ENCODE peak calls at places on chromosomes 4 and X, in four cellular contexts. One of them, this sample, is unnamed.

GRCh38 chrX:1248381-1249061 is 20.1 kb upstream of the CSF2RA start:
- DNase-seq in HepG2: peak
- DNase-seq in endothelial cell of umbilical vein: no peak
- DNase-seq in K562: no peak
- DNase-seq in this sample: peak

GRCh38 chr4:89109841-89110540 is 1.3 kb upstream of the TIGD2 start:
- DNase-seq in HepG2: no peak
- DNase-seq in endothelial cell of umbilical vein: peak
- DNase-seq in K562: no peak
- DNase-seq in this sample: no peak

GRCh38 chrX:18883234-18883960 is 100.5 kb downstream of the PHKA2 start:
- DNase-seq in HepG2: peak
- DNase-seq in endothelial cell of umbilical vein: no peak
- DNase-seq in K562: no peak
- DNase-seq in this sample: no peak

GRCh38 chrX:16573781-16574180 is 76.2 kb upstream of the S100G start:
- DNase-seq in HepG2: no peak
- DNase-seq in endothelial cell of umbilical vein: no peak
- DNase-seq in K562: no peak
- DNase-seq in this sample: no peak

GRCh38 chr4:169397762-169398161 is 127.0 kb upstream of the SH3RF1 start:
- DNase-seq in HepG2: no peak
- DNase-seq in endothelial cell of umbilical vein: peak
- DNase-seq in K562: no peak
- DNase-seq in this sample: no peak

GRCh38 chr4:79851625-79852304 is 221.3 kb downstream of the ANTXR2 start:
- DNase-seq in HepG2: no peak
- DNase-seq in endothelial cell of umbilical vein: peak
- DNase-seq in K562: no peak
- DNase-seq in this sample: no peak

GRCh38 chr4:3371038-3371437 is 70.7 kb upstream of the HGFAC start:
- DNase-seq in HepG2: no peak
- DNase-seq in endothelial cell of umbilical vein: peak
- DNase-seq in K562: no peak
- DNase-seq in this sample: no peak

GRCh38 chr4:34619531-34620109 is 1624.7 kb downstream of the ARAP2 start:
- DNase-seq in HepG2: no peak
- DNase-seq in endothelial cell of umbilical vein: no peak
- DNase-seq in K562: no peak
- DNase-seq in this sample: no peak

GRCh38 chr4:83282049-83282535 is 2.5 kb downstream of the COQ2 start:
- DNase-seq in HepG2: peak
- DNase-seq in endothelial cell of umbilical vein: peak
- DNase-seq in K562: peak
- DNase-seq in this sample: no peak

GRCh38 chr4:187480146-187481145 is 515.1 kb upstream of the ZFP42 start:
- DNase-seq in HepG2: no peak
- DNase-seq in endothelial cell of umbilical vein: no peak
- DNase-seq in K562: no peak
- DNase-seq in this sample: no peak

GRCh38 chr4:153832720-153833287 is 43.9 kb upstream of the SFRP2 start:
- DNase-seq in HepG2: no peak
- DNase-seq in endothelial cell of umbilical vein: no peak
- DNase-seq in K562: no peak
- DNase-seq in this sample: no peak

GRCh38 chr4:3858765-3859388 is 92.7 kb downstream of the ADRA2C start:
- DNase-seq in HepG2: no peak
- DNase-seq in endothelial cell of umbilical vein: no peak
- DNase-seq in K562: no peak
- DNase-seq in this sample: no peak

GRCh38 chr4:67614186-67614585 is 55.7 kb downstream of the STAP1 start:
- DNase-seq in HepG2: no peak
- DNase-seq in endothelial cell of umbilical vein: no peak
- DNase-seq in K562: no peak
- DNase-seq in this sample: no peak

GRCh38 chr4:146567396-146567795 is 45.7 kb upstream of the SLC10A7 start:
- DNase-seq in HepG2: no peak
- DNase-seq in endothelial cell of umbilical vein: no peak
- DNase-seq in K562: no peak
- DNase-seq in this sample: no peak

GRCh38 chr4:168511780-168512467 is 15.1 kb downstream of the PALLD start:
- DNase-seq in HepG2: no peak
- DNase-seq in endothelial cell of umbilical vein: no peak
- DNase-seq in K562: no peak
- DNase-seq in this sample: no peak

GRCh38 chr4:176839656-176840055 is 46.9 kb upstream of the VEGFC start:
- DNase-seq in HepG2: no peak
- DNase-seq in endothelial cell of umbilical vein: no peak
- DNase-seq in K562: no peak
- DNase-seq in this sample: no peak

GRCh38 chr4:73891326-73891725 is 22.1 kb downstream of the CXCL1 start:
- DNase-seq in HepG2: no peak
- DNase-seq in endothelial cell of umbilical vein: no peak
- DNase-seq in K562: no peak
- DNase-seq in this sample: no peak

GRCh38 chrX:135740683-135741149 is 27.3 kb downstream of the CT45A3 start:
- DNase-seq in HepG2: peak
- DNase-seq in endothelial cell of umbilical vein: peak
- DNase-seq in K562: peak
- DNase-seq in this sample: no peak

GRCh38 chr4:109032676-109033075 is 269.8 kb downstream of the COL25A1 start:
- DNase-seq in HepG2: no peak
- DNase-seq in endothelial cell of umbilical vein: no peak
- DNase-seq in K562: no peak
- DNase-seq in this sample: no peak

GRCh38 chr4:40473578-40474388 is 138.7 kb downstream of the CHRNA9 start:
- DNase-seq in HepG2: peak
- DNase-seq in endothelial cell of umbilical vein: no peak
- DNase-seq in K562: no peak
- DNase-seq in this sample: no peak

GRCh38 chr4:162705130-162705803 is 461.4 kb downstream of the NAF1 start:
- DNase-seq in HepG2: no peak
- DNase-seq in endothelial cell of umbilical vein: no peak
- DNase-seq in K562: no peak
- DNase-seq in this sample: no peak

GRCh38 chr4:152559641-152560040 is 23.7 kb upstream of the FBXW7 start:
- DNase-seq in HepG2: no peak
- DNase-seq in endothelial cell of umbilical vein: no peak
- DNase-seq in K562: no peak
- DNase-seq in this sample: no peak

GRCh38 chr4:71785957-71786356 is 2.1 kb upstream of the GC start:
- DNase-seq in HepG2: no peak
- DNase-seq in endothelial cell of umbilical vein: no peak
- DNase-seq in K562: no peak
- DNase-seq in this sample: no peak

GRCh38 chrX:11970935-11971334 is 167.3 kb upstream of the FRMPD4 start:
- DNase-seq in HepG2: no peak
- DNase-seq in endothelial cell of umbilical vein: no peak
- DNase-seq in K562: no peak
- DNase-seq in this sample: no peak

GRCh38 chr4:151957163-151957562 is 196.4 kb upstream of the GATB start:
- DNase-seq in HepG2: peak
- DNase-seq in endothelial cell of umbilical vein: no peak
- DNase-seq in K562: no peak
- DNase-seq in this sample: peak

GRCh38 chrX:109537324-109537665 is 651 bp downstream of the NXT2 start:
- DNase-seq in HepG2: peak
- DNase-seq in endothelial cell of umbilical vein: no peak
- DNase-seq in K562: no peak
- DNase-seq in this sample: no peak

GRCh38 chr4:184955116-184955515 is 63.2 kb upstream of the HELT start:
- DNase-seq in HepG2: no peak
- DNase-seq in endothelial cell of umbilical vein: no peak
- DNase-seq in K562: no peak
- DNase-seq in this sample: no peak

DNA sequence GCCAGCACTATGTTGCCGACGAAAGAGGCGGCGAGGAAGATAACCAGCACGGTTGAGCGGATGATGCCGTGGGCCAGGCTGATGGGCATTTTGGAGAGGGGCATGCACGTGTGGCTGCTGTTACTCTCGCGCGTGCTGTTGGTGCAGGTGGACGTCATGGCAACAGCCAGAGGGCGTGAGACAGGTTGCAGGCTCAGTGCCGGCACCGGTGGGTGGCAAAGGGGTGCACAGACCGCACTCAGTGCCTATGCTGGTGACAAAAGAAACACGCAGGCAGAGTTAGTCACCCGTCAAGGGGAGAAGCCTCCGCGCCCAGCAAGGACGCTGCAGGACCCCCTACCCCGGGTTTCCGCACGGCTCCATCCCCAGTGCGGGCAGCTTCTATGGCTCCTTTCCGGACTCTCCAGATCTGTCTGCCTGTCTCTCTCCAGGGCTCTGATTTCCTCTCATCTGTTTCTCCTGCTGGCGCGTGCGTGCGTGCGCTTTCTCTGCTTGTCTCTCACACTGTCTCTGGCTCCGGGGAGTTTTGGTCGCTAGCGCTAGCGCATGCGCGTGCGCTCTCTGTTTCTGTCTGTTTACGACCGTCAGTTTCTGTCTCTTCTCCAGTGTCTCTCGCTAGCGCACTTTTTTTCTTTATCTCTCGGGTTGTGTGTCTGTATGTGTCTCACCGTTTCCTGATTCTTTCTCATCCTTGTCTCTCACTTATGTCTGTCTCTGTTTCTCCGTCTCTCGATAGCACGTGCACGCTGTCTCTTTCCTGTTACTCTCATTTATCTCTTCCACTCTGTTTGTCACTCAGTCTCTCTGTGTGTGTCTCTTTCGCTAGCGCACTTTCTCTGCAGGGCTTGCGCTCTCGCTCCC is 2.0 kb downstream of the GPR101 start:
- DNase-seq in HepG2: no peak
- DNase-seq in endothelial cell of umbilical vein: peak
- DNase-seq in K562: peak
- DNase-seq in this sample: peak
- TF ChIP-seq EZH2 in HepG2: no peak
- TF ChIP-seq EZH2 in endothelial cell of umbilical vein: no peak
- TF ChIP-seq EZH2 in K562: no peak
- TF ChIP-seq EZH2 in this sample: peak

GRCh38 chr4:76708986-76709385 is 189.0 kb downstream of the SOWAHB start:
- DNase-seq in HepG2: no peak
- DNase-seq in endothelial cell of umbilical vein: no peak
- DNase-seq in K562: no peak
- DNase-seq in this sample: no peak
- TF ChIP-seq JUN in HepG2: no peak
- TF ChIP-seq JUN in endothelial cell of umbilical vein: no peak
- TF ChIP-seq JUN in K562: no peak
- TF ChIP-seq JUN in this sample: no peak

GRCh38 chr4:5891563-5892320 is 1.1 kb downstream of the CRMP1 start:
- DNase-seq in HepG2: no peak
- DNase-seq in endothelial cell of umbilical vein: no peak
- DNase-seq in K562: no peak
- DNase-seq in this sample: no peak
- TF ChIP-seq EZH2 in HepG2: no peak
- TF ChIP-seq EZH2 in endothelial cell of umbilical vein: peak
- TF ChIP-seq EZH2 in K562: no peak
- TF ChIP-seq EZH2 in this sample: peak

GRCh38 chr4:1712216-1713002 is at the start of gene SLBP:
- DNase-seq in HepG2: peak
- DNase-seq in endothelial cell of umbilical vein: peak
- DNase-seq in K562: peak
- DNase-seq in this sample: peak

GRCh38 chr4:1711055-1711905 is 839 bp downstream of the SLBP start:
- DNase-seq in HepG2: no peak
- DNase-seq in endothelial cell of umbilical vein: peak
- DNase-seq in K562: peak
- DNase-seq in this sample: no peak

GRCh38 chr4:1714303-1715001 is 2.3 kb upstream of the SLBP start:
- DNase-seq in HepG2: no peak
- DNase-seq in endothelial cell of umbilical vein: no peak
- DNase-seq in K562: peak
- DNase-seq in this sample: no peak

GRCh38 chr4:1713003-1713397 is 881 bp upstream of the SLBP start:
- DNase-seq in HepG2: no peak
- DNase-seq in endothelial cell of umbilical vein: no peak
- DNase-seq in K562: no peak
- DNase-seq in this sample: no peak

DNA sequence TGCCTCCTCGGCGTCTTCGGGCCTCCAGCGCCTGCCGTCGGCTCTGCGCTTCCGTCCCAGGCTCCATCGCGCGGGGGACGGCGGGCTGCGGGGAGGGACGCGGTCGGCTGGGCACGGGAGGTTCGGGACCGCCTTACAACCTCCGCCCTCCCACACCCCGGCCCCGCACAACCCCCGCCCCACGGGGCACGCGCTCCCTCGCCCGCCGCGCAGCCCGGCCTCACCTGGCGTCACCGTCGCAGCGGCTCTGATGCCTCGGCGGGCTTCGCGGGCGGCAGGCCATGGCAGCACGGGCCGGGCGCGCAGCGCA is 258 bp downstream of the SLBP start:
- DNase-seq in HepG2: no peak
- DNase-seq in endothelial cell of umbilical vein: no peak
- DNase-seq in K562: no peak
- DNase-seq in this sample: no peak
- TF ChIP-seq JUN in HepG2: no peak
- TF ChIP-seq JUN in endothelial cell of umbilical vein: no peak
- TF ChIP-seq JUN in K562: no peak
- TF ChIP-seq JUN in this sample: no peak

GRCh38 chr4:174217273-174218126 is 66.0 kb downstream of the FBXO8 start:
- DNase-seq in HepG2: no peak
- DNase-seq in endothelial cell of umbilical vein: no peak
- DNase-seq in K562: no peak
- DNase-seq in this sample: peak

GRCh38 chr4:174215936-174216699 is 67.3 kb downstream of the FBXO8 start:
- DNase-seq in HepG2: no peak
- DNase-seq in endothelial cell of umbilical vein: no peak
- DNase-seq in K562: no peak
- DNase-seq in this sample: no peak

GRCh38 chr4:174215055-174215454 is 68.4 kb downstream of the FBXO8 start:
- DNase-seq in HepG2: no peak
- DNase-seq in endothelial cell of umbilical vein: no peak
- DNase-seq in K562: no peak
- DNase-seq in this sample: no peak

GRCh38 chr4:174216935-174217272 is 66.6 kb downstream of the FBXO8 start:
- DNase-seq in HepG2: no peak
- DNase-seq in endothelial cell of umbilical vein: no peak
- DNase-seq in K562: no peak
- DNase-seq in this sample: no peak

DNA sequence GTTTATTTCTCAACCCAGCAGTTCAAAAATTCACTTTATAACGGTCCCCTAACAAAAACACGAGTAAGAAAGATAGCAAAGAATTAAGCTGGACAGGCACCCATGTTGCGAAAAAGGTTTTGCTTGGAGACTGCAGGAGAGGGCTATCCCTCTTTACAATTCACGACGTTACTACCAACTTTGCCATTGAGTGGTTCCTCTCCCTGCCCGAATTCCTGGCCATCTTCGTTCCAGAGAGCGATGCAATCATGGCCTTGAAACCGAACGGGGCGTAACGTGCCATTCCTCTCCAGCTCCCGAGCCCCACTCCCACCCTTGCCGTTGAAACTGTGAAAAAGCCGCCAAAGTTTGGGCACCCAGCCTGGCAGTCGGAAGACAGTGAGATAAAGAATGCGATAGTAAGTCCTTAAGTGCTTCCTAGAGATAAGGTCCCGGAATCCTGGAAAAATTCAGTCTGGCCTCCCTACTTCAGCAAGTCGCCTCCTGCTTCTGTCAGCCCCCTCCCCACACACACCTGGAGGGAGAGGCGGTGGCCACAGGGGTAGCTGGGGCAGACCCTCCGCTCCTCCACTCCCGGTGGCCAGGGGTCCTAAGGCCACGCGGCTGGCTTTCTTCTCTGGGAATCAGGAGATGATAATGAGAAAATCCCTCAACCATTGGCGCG is 65.2 kb downstream of the FBXO8 start:
- DNase-seq in HepG2: no peak
- DNase-seq in endothelial cell of umbilical vein: no peak
- DNase-seq in K562: no peak
- DNase-seq in this sample: no peak
- TF ChIP-seq EZH2 in HepG2: no peak
- TF ChIP-seq EZH2 in endothelial cell of umbilical vein: no peak
- TF ChIP-seq EZH2 in K562: no peak
- TF ChIP-seq EZH2 in this sample: peak

This sample was measured in H1.